ENCODE peak calls at places on chromosomes 12 and 14, in seven cellular contexts. One of them, this sample, is unnamed.

GRCh38 chr14:98961191-98961590 is 310.8 kb downstream of the BCL11B start:
- DNase-seq in glomerular endothelial cell: no peak
- DNase-seq in left kidney: no peak
- DNase-seq in breast epithelium: no peak
- DNase-seq in EL: no peak
- DNase-seq in fibroblast of pulmonary artery: no peak
- DNase-seq in T-helper 9 cell: no peak
- DNase-seq in this sample: no peak

GRCh38 chr12:23204933-23205778 is 580.2 kb downstream of the ETNK1 start:
- DNase-seq in glomerular endothelial cell: peak
- DNase-seq in left kidney: peak
- DNase-seq in breast epithelium: no peak
- DNase-seq in EL: peak
- DNase-seq in fibroblast of pulmonary artery: peak
- DNase-seq in T-helper 9 cell: no peak
- DNase-seq in this sample: peak

GRCh38 chr14:55926007-55926406 is 192.2 kb upstream of the PELI2 start:
- DNase-seq in glomerular endothelial cell: no peak
- DNase-seq in left kidney: peak
- DNase-seq in breast epithelium: no peak
- DNase-seq in EL: no peak
- DNase-seq in fibroblast of pulmonary artery: no peak
- DNase-seq in T-helper 9 cell: no peak
- DNase-seq in this sample: no peak

GRCh38 chr14:32396874-32397273 is 67.8 kb downstream of the AKAP6 start:
- DNase-seq in glomerular endothelial cell: no peak
- DNase-seq in left kidney: no peak
- DNase-seq in breast epithelium: no peak
- DNase-seq in EL: no peak
- DNase-seq in fibroblast of pulmonary artery: no peak
- DNase-seq in T-helper 9 cell: no peak
- DNase-seq in this sample: no peak

GRCh38 chr14:30657606-30658163 is 35.6 kb downstream of the SCFD1 start:
- DNase-seq in glomerular endothelial cell: no peak
- DNase-seq in left kidney: no peak
- DNase-seq in breast epithelium: no peak
- DNase-seq in EL: no peak
- DNase-seq in fibroblast of pulmonary artery: peak
- DNase-seq in T-helper 9 cell: no peak
- DNase-seq in this sample: no peak

GRCh38 chr14:39843881-39844280 is 411.6 kb upstream of the FBXO33 start:
- DNase-seq in glomerular endothelial cell: no peak
- DNase-seq in left kidney: no peak
- DNase-seq in breast epithelium: no peak
- DNase-seq in EL: no peak
- DNase-seq in fibroblast of pulmonary artery: no peak
- DNase-seq in T-helper 9 cell: no peak
- DNase-seq in this sample: no peak

GRCh38 chr12:89278862-89279261 is 73.4 kb downstream of the DUSP6 start:
- DNase-seq in glomerular endothelial cell: peak
- DNase-seq in left kidney: peak
- DNase-seq in breast epithelium: no peak
- DNase-seq in EL: no peak
- DNase-seq in fibroblast of pulmonary artery: no peak
- DNase-seq in T-helper 9 cell: no peak
- DNase-seq in this sample: no peak

GRCh38 chr14:27845902-27846301 is 920.7 kb upstream of the FOXG1 start:
- DNase-seq in glomerular endothelial cell: no peak
- DNase-seq in left kidney: no peak
- DNase-seq in breast epithelium: no peak
- DNase-seq in EL: no peak
- DNase-seq in fibroblast of pulmonary artery: no peak
- DNase-seq in T-helper 9 cell: no peak
- DNase-seq in this sample: no peak

This sample was measured in GM12878.